ENCODE peak calls at places on chromosomes 16 and 17, in five cellular contexts. W, F, P, J and Z are unnamed samples.

GRCh38 chr17:56939869-56940484 is 20.9 kb downstream of the COIL start:
- DNase-seq in W (no peak), F (peak; percentile 52), P (no peak), J (no peak), Z (peak; percentile 8)

GRCh38 chr17:37506678-37507077 is 17.0 kb downstream of the DUSP14 start:
- DNase-seq in W (no peak), F (peak; percentile 25), P (no peak), J (peak; percentile 86), Z (peak; percentile 53)

GRCh38 chr17:33267881-33268548 is 25.1 kb downstream of the ASIC2 start:
- DNase-seq in W (no peak), F (no peak), P (no peak), J (no peak), Z (no peak)

GRCh38 chr16:86462334-86463084 is 47.8 kb upstream of the FOXF1 start:
- DNase-seq in W (no peak), F (no peak), P (no peak), J (no peak), Z (no peak)

GRCh38 chr16:7581175-7581574 is 248.5 kb downstream of the RBFOX1 start:
- DNase-seq in W (peak; percentile 68), F (no peak), P (no peak), J (no peak), Z (no peak)

GRCh38 chr17:50845260-50846147 is 10.1 kb downstream of the WFIKKN2 start:
- DNase-seq in W (no peak), F (no peak), P (no peak), J (no peak), Z (no peak)

GRCh38 chr16:85234310-85235235 is 122.3 kb upstream of the CIBAR2 start:
- DNase-seq in W (no peak), F (no peak), P (peak; percentile 76), J (no peak), Z (no peak)

GRCh38 chr17:2090804-2091534 is 36.1 kb downstream of the HIC1 start:
- DNase-seq in W (no peak), F (no peak), P (peak; percentile 50), J (no peak), Z (no peak)

GRCh38 chr17:82300707-82301270 is 16.6 kb downstream of the CD7 start:
- DNase-seq in W (no peak), F (peak; percentile 20), P (peak; percentile 72), J (peak; percentile 37), Z (peak; percentile 71)

GRCh38 chr17:40316571-40317344 is 7.8 kb downstream of the RARA start:
- DNase-seq in W (no peak), F (no peak), P (peak; percentile 77), J (no peak), Z (no peak)

GRCh38 chr16:945271-946047 is 25.3 kb downstream of the LMF1 start:
- DNase-seq in W (no peak), F (no peak), P (no peak), J (no peak), Z (no peak)

GRCh38 chr17:34562387-34562786 is 17.0 kb upstream of the TMEM132E start:
- DNase-seq in W (no peak), F (no peak), P (no peak), J (no peak), Z (no peak)

GRCh38 chr16:68360547-68360946 is 49.7 kb downstream of the PRMT7 start:
- DNase-seq in W (no peak), F (no peak), P (no peak), J (no peak), Z (no peak)

GRCh38 chr16:49484454-49484853 is 110.8 kb downstream of the C16orf78 start:
- DNase-seq in W (no peak), F (no peak), P (peak; percentile 81), J (peak; percentile 28), Z (no peak)

GRCh38 chr17:13638855-13639458 is 37.2 kb upstream of the HS3ST3A1 start:
- DNase-seq in W (no peak), F (no peak), P (no peak), J (no peak), Z (no peak)

GRCh38 chr16:74582984-74583383 is 23.9 kb downstream of the GLG1 start:
- DNase-seq in W (no peak), F (no peak), P (no peak), J (no peak), Z (no peak)

GRCh38 chr17:72489273-72489641 is 368.4 kb downstream of the SOX9 start:
- DNase-seq in W (no peak), F (no peak), P (no peak), J (no peak), Z (no peak)

GRCh38 chr17:82414548-82415281 is 3.4 kb upstream of the HEXD start:
- DNase-seq in W (no peak), F (peak; percentile 47), P (peak; percentile 79), J (peak; percentile 61), Z (peak; percentile 43)

GRCh38 chr17:42268236-42268635 is 8.0 kb downstream of the STAT5B start:
- DNase-seq in W (no peak), F (no peak), P (no peak), J (no peak), Z (no peak)